ENCODE peak calls at places on chromosomes 5 and 9, in five cellular contexts. V is Peyer's patch, U is tibial artery, L is GM23338, Y is type B pancreatic cell. O is an unnamed sample.

GRCh38 chr9:8674550-8674949 is 875.0 kb upstream of the DMAC1 start:
- DNase-seq in Y (no peak), U (no peak), V (no peak), L (no peak), O (no peak)

GRCh38 chr5:100855940-100856339 is 47.1 kb downstream of the ST8SIA4 start:
- DNase-seq in L (no peak), Y (no peak), U (no peak), V (no peak), O (no peak)

GRCh38 chr9:121895836-121896544 is 197.1 kb downstream of the TTLL11 start:
- DNase-seq in Y (no peak), V (no peak), U (no peak), L (peak), O (no peak)

GRCh38 chr5:22965960-22966359 is 112.8 kb upstream of the CDH12 start:
- DNase-seq in V (no peak), Y (no peak), L (no peak), U (no peak), O (no peak)

GRCh38 chr9:94804917-94805544 is 78.5 kb downstream of the AOPEP start:
- DNase-seq in V (no peak), Y (no peak), U (no peak), L (no peak), O (no peak)

GRCh38 chr5:95731571-95732554 is 727 bp downstream of the RHOBTB3 start:
- DNase-seq in V (peak), L (peak), U (peak), Y (peak), O (peak)

GRCh38 chr5:38338455-38338854 is 80.1 kb downstream of the EGFLAM start:
- DNase-seq in Y (no peak), L (no peak), U (no peak), V (no peak), O (peak)

GRCh38 chr5:38790891-38791290 is 54.9 kb upstream of the OSMR start:
- DNase-seq in Y (no peak), U (no peak), V (no peak), L (no peak), O (no peak)

GRCh38 chr9:99400184-99400731 is 178.2 kb downstream of the SEC61B start:
- DNase-seq in L (peak), U (no peak), Y (no peak), V (no peak), O (no peak)

GRCh38 chr9:120343416-120343815 is 236.6 kb downstream of the CDK5RAP2 start:
- DNase-seq in V (no peak), U (no peak), Y (no peak), L (no peak), O (no peak)

GRCh38 chr5:51495672-51496071 is 112.4 kb downstream of the ISL1 start:
- DNase-seq in L (no peak), Y (no peak), V (no peak), U (no peak), O (no peak)

GRCh38 chr9:128275198-128276007 is at the start of gene GOLGA2:
- DNase-seq in U (no peak), L (peak), Y (no peak), V (no peak), O (no peak)

GRCh38 chr9:134642385-134643181 is 980 bp downstream of the COL5A1 start:
- DNase-seq in V (peak), Y (no peak), U (peak), L (peak), O (peak)

GRCh38 chr5:68415177-68416085 is 199.9 kb downstream of the PIK3R1 start:
- DNase-seq in U (peak), L (no peak), Y (no peak), V (no peak), O (no peak)

GRCh38 chr9:19386469-19387044 is 6.5 kb upstream of the RPS6 start:
- DNase-seq in U (no peak), Y (no peak), L (no peak), V (no peak), O (no peak)

GRCh38 chr9:135588886-135589595 is 27.5 kb downstream of the PAEP start:
- DNase-seq in U (no peak), L (no peak), V (peak), Y (peak), O (no peak)

GRCh38 chr5:71924980-71925379 is 182.3 kb upstream of the MAP1B start:
- DNase-seq in U (no peak), L (no peak), Y (no peak), V (no peak), O (no peak)

GRCh38 chr5:84724683-84725082 is 340.0 kb upstream of the EDIL3 start:
- DNase-seq in U (no peak), V (no peak), Y (no peak), L (no peak), O (no peak)

GRCh38 chr9:1200847-1201251 is 150.7 kb downstream of the DMRT2 start:
- DNase-seq in Y (no peak), L (no peak), U (no peak), V (no peak), O (no peak)

GRCh38 chr9:105044458-105044857 is 116.5 kb upstream of the ABCA1 start:
- DNase-seq in V (no peak), Y (no peak), U (no peak), L (no peak), O (no peak)

GRCh38 chr9:135307314-135307713 is 172.3 kb upstream of the PPP1R26 start:
- DNase-seq in L (no peak), Y (peak), V (no peak), U (no peak), O (peak)

GRCh38 chr9:131809941-131810344 is 70.1 kb upstream of the RAPGEF1 start:
- DNase-seq in V (no peak), U (no peak), L (no peak), Y (no peak), O (no peak)

GRCh38 chr9:79382044-79382443 is 189.7 kb upstream of the TLE4 start:
- DNase-seq in V (no peak), L (no peak), Y (no peak), U (no peak), O (no peak)

GRCh38 chr5:138351056-138351455 is 1.4 kb upstream of the KDM3B start:
- DNase-seq in L (no peak), Y (no peak), U (no peak), V (no peak), O (no peak)
- TF ChIP-seq CTCF in L (no peak), Y (no peak), U (no peak), V (no peak), O (no peak)

DNA sequence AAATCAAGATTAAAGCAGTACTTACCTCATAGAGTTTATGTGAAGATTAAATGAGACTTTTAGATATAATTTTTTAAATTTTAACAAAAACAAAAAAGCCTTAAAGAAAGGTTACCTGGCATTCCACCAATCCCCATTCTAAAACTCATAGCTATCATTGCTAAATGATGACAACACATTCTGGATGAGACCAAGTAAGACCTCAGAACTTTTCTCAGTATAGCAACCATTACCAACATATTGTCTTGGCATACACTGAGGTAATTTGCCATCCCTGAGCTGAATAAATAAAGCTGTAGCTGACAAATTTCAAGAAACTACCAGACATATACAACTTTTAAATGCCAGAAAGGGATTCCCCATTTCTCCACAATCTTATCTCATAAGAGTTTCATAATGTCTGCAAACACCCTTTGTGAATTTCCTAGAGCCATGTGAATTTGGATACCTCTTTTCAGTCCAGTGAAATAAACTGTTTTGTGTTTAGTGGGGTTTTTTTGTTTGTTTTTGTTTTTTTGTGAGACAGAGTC is 29.5 kb downstream of the RANBP3L start:
- DNase-seq in V (no peak), U (no peak), Y (no peak), L (no peak), O (no peak)
- TF ChIP-seq CTCF in V (no peak), U (no peak), Y (no peak), L (no peak), O (no peak)

DNA sequence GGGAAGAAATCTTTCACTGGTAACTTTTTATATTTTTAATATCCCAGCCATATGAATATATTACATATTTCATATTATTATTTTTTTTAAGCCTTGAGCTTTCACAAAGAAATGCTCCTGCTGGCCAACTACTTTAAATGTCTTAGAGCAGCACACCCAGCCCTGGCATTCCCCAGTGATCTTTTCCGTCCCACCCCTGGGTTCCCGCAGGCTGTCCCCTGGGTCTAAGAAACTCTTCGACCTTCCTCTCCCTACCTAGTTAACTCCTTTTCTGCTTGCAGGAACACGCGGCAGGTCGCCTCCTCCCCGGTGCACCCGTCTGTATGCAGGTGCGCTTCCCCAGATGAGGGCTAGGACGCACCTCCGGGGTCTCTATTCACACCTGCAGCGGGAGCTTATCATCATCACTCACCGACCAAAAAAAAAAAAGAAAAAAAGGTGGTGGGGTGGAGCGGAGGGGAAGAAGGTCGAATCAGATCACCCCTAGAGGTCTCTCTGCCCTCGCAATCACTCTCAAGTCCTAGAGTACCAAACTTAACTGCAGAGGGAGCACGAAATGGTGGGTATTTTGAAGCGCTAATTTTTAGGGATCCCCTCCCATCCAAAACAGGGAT is 696 bp downstream of the ZFP62 start:
- DNase-seq in V (peak), L (peak), U (no peak), Y (no peak), O (no peak)
- TF ChIP-seq CTCF in V (no peak), L (peak), U (no peak), Y (no peak), O (peak)

DNA sequence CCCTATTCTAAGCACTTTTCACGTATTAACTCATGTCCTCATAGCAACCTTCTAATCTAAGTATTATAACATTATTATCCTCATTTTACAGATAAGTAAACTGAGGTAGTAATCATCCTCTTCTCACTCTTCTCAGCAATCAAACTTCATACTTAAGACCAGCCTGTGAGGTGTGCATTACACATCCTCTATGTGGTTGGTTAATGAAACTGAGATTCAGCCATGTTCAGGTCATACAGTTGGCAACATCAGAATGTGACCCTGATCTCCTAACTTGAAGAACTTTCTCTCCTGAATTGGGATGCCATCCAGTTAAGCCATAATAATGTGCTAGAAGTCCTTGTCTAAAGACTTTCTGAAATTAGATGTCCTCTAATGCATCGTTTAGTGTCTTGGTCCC is 275.1 kb upstream of the ANKRD55 start:
- DNase-seq in U (no peak), Y (no peak), L (no peak), V (no peak), O (no peak)
- TF ChIP-seq CTCF in U (no peak), Y (no peak), L (no peak), V (no peak), O (no peak)

GRCh38 chr5:4630031-4630430 is 510.1 kb upstream of the ADAMTS16 start:
- DNase-seq in Y (no peak), L (no peak), V (no peak), U (no peak), O (no peak)

GRCh38 chr5:4628645-4629385 is 511.3 kb upstream of the ADAMTS16 start:
- DNase-seq in U (no peak), V (no peak), Y (no peak), L (no peak), O (no peak)

GRCh38 chr5:4627887-4628286 is 512.2 kb upstream of the ADAMTS16 start:
- DNase-seq in V (no peak), Y (no peak), U (no peak), L (no peak), O (no peak)

DNA sequence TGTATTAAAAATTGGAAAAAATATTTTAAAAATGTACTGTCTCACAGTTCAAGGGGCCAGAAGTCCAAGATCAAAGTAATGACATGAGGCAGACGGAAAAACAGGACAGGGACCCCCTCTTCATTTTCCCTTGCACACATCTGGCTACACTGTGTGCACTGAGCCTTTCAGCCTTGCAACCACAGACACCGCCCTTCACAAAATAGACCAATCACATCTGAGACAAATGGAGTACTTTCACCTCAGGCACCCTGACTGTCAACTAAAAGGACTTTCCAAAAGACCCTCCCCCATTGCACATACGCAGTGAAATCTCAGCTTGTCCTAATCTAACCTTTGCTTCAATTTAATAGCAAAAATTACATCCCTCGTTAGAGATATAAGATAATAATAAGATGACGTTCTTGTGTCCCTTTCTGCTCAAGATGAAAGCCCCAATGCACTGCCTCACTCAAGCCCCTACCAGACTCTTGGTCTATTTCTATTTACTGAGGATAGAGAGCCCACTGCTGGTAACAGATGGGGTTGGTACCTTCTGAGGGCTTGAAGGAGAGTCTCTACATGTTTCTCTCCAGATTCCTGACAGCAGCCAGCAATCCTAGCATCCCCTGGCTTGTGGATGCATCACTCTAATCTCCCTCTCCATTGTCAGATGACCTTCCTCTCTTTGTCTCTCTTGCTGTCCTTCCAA is 514.8 kb upstream of the ADAMTS16 start:
- DNase-seq in U (no peak), V (no peak), Y (no peak), L (peak), O (no peak)
- TF ChIP-seq CTCF in U (no peak), V (no peak), Y (no peak), L (peak), O (no peak)

DNA sequence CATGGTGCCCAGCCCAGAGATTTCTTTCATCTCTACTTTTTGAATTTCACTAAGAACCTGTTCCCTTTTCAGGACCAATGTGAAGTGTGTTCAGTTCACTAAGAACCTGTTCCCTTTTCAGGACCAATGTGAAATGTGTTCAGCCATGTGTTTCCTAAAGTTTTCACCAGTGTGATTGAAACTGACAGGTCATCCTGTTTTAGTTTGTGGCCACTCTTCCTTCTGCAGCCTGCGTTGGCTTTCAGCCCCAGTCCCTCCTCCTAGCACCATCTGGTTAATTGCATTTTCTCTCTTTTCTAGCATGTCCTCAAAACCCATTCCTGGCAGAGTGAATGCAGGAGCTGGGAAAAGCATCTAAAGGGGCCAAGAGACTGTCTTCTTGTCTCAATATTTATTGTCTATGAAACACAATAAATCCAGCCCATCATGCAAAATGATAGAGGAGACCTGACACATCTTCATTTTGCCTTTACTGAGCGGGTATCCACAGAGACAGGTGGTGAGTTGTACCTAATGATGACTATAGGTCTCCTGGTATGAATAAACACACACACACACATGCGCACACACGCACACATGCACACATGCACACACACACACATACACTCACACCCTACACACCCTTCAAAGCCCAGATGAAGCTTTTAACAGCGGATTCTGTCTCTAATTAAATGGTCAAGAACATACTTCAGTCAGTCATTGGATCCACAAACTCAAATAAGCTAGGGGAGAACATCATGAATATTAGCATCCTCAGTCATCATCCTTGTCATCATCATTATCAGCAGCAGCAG is 6.1 kb upstream of the PANK3 start:
- DNase-seq in Y (no peak), V (no peak), U (no peak), L (no peak), O (no peak)
- TF ChIP-seq CTCF in Y (no peak), V (no peak), U (no peak), L (no peak), O (no peak)

GRCh38 chr9:33025572-33026347 is 687 bp downstream of the DNAJA1 start:
- DNase-seq in Y (peak), U (peak), V (peak), L (peak), O (peak)
- TF ChIP-seq CTCF in Y (no peak), U (no peak), V (no peak), L (no peak), O (no peak)

DNA sequence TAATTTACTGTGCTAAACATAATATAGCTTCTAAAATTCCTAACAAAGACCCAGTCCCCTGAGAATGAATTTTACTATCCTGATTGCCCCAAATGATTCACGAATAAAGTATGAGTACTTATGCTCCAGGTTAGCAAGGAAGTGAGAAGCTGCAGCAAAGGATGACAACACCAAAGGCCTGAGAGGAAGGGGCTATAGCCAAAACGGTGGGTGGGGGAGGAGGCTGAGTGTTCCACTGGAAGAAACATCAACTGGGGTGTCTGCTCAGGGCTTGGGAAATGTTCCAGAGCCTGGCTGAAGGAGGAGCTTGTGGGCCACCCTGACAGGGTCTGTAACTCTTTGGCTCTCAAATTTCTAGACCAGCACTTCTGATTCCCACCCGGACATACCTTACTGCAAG is 157.2 kb downstream of the ADAMTS12 start:
- DNase-seq in U (no peak), V (no peak), Y (no peak), L (peak), O (no peak)
- TF ChIP-seq CTCF in U (no peak), V (no peak), Y (no peak), L (no peak), O (no peak)

GRCh38 chr9:112945620-112946208 is 55.0 kb upstream of the SLC46A2 start:
- DNase-seq in V (no peak), L (peak), Y (no peak), U (no peak), O (no peak)
- TF ChIP-seq CTCF in V (no peak), L (peak), Y (peak), U (no peak), O (no peak)

DNA sequence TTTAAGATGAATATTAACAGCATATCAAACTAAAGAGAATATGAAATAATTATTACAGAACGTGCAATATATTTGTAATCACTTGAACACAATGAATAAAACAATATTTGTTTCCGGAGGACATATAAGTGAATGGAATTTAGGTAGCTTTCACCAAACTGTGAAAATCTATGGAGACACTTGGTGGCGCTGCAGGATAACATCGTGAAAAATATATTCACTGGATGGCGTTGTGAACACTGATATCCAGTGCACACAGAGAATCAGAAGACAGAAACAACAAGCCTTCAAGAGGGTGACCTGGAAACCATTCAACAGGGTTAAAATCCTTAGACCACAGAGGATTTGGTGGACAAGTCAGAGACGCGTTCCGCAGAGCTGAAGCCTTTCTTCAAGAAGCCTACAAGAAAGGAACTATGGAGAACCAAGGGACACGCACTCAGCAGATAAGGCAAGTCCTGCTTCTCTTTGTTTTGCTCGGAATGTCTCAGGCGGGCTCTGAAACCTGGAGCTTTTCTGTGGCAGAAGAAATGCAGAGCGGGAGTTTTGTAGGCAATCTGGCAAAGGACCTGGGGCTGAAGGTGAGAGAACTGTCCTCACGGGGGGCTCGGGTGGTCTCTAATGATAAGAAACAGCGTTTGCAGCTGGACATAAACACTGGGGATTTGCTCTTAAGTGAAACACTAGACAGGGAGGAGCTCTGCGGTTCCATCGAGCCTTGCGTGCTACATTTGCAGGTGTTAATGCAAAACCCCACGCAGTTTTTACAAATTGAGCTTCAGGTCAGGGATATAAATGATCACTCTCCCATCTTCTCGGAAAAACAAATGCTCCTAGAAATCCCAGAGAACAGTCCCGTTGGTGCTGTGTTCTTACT is at the start of gene PCDHB11:
- DNase-seq in V (no peak), Y (no peak), U (no peak), L (peak), O (no peak)
- TF ChIP-seq CTCF in V (peak), Y (peak), U (no peak), L (peak), O (no peak)